ENCODE peak calls at places on chromosomes 12 and 14, in six cellular contexts. One of them, this sample, is unnamed.

GRCh38 chr12:72673853-72674252 is 401.7 kb downstream of the TRHDE start:
- DNase-seq in NCI-H1105: no peak
- DNase-seq in activated T-cell treated with anti-CD3 and anti-CD28 coated beads, Interleukin-2, amount 50 U/mL, for 72 hours: no peak
- DNase-seq in GM04503: no peak
- DNase-seq in activated CD4-positive, alpha-beta T cell treated with anti-CD3 and anti-CD28 coated beads for 36 hours: no peak
- DNase-seq in RWPE1: no peak
- DNase-seq in this sample: no peak

GRCh38 chr14:39376671-39377403 is 55.4 kb downstream of the FBXO33 start:
- DNase-seq in NCI-H1105: no peak
- DNase-seq in activated T-cell treated with anti-CD3 and anti-CD28 coated beads, Interleukin-2, amount 50 U/mL, for 72 hours: no peak
- DNase-seq in GM04503: no peak
- DNase-seq in activated CD4-positive, alpha-beta T cell treated with anti-CD3 and anti-CD28 coated beads for 36 hours: no peak
- DNase-seq in RWPE1: no peak
- DNase-seq in this sample: no peak

GRCh38 chr14:78721756-78722455 is 551.7 kb downstream of the NRXN3 start:
- DNase-seq in NCI-H1105: peak
- DNase-seq in activated T-cell treated with anti-CD3 and anti-CD28 coated beads, Interleukin-2, amount 50 U/mL, for 72 hours: no peak
- DNase-seq in GM04503: no peak
- DNase-seq in activated CD4-positive, alpha-beta T cell treated with anti-CD3 and anti-CD28 coated beads for 36 hours: no peak
- DNase-seq in RWPE1: no peak
- DNase-seq in this sample: no peak

GRCh38 chr12:496736-497135 is 37.0 kb downstream of the B4GALNT3 start:
- DNase-seq in NCI-H1105: no peak
- DNase-seq in activated T-cell treated with anti-CD3 and anti-CD28 coated beads, Interleukin-2, amount 50 U/mL, for 72 hours: no peak
- DNase-seq in GM04503: no peak
- DNase-seq in activated CD4-positive, alpha-beta T cell treated with anti-CD3 and anti-CD28 coated beads for 36 hours: no peak
- DNase-seq in RWPE1: no peak
- DNase-seq in this sample: no peak

GRCh38 chr12:57810450-57810849 is 8.1 kb downstream of the AVIL start:
- DNase-seq in NCI-H1105: no peak
- DNase-seq in activated T-cell treated with anti-CD3 and anti-CD28 coated beads, Interleukin-2, amount 50 U/mL, for 72 hours: no peak
- DNase-seq in GM04503: no peak
- DNase-seq in activated CD4-positive, alpha-beta T cell treated with anti-CD3 and anti-CD28 coated beads for 36 hours: no peak
- DNase-seq in RWPE1: peak
- DNase-seq in this sample: no peak

GRCh38 chr12:121344506-121344905 is 7.7 kb downstream of the ANAPC5 start:
- DNase-seq in NCI-H1105: no peak
- DNase-seq in activated T-cell treated with anti-CD3 and anti-CD28 coated beads, Interleukin-2, amount 50 U/mL, for 72 hours: no peak
- DNase-seq in GM04503: no peak
- DNase-seq in activated CD4-positive, alpha-beta T cell treated with anti-CD3 and anti-CD28 coated beads for 36 hours: no peak
- DNase-seq in RWPE1: no peak
- DNase-seq in this sample: no peak

GRCh38 chr14:90632868-90633267 is 183.4 kb downstream of the TTC7B start:
- DNase-seq in NCI-H1105: no peak
- DNase-seq in activated T-cell treated with anti-CD3 and anti-CD28 coated beads, Interleukin-2, amount 50 U/mL, for 72 hours: no peak
- DNase-seq in GM04503: no peak
- DNase-seq in activated CD4-positive, alpha-beta T cell treated with anti-CD3 and anti-CD28 coated beads for 36 hours: no peak
- DNase-seq in RWPE1: no peak
- DNase-seq in this sample: no peak

GRCh38 chr14:91647817-91648216 is 84.1 kb downstream of the CATSPERB start:
- DNase-seq in NCI-H1105: no peak
- DNase-seq in activated T-cell treated with anti-CD3 and anti-CD28 coated beads, Interleukin-2, amount 50 U/mL, for 72 hours: no peak
- DNase-seq in GM04503: no peak
- DNase-seq in activated CD4-positive, alpha-beta T cell treated with anti-CD3 and anti-CD28 coated beads for 36 hours: no peak
- DNase-seq in RWPE1: no peak
- DNase-seq in this sample: no peak

GRCh38 chr14:33938131-33938949 is 12.5 kb downstream of the EGLN3 start:
- DNase-seq in NCI-H1105: peak
- DNase-seq in activated T-cell treated with anti-CD3 and anti-CD28 coated beads, Interleukin-2, amount 50 U/mL, for 72 hours: no peak
- DNase-seq in GM04503: no peak
- DNase-seq in activated CD4-positive, alpha-beta T cell treated with anti-CD3 and anti-CD28 coated beads for 36 hours: peak
- DNase-seq in RWPE1: no peak
- DNase-seq in this sample: peak

GRCh38 chr12:2586159-2587035 is 208.4 kb upstream of the FKBP4 start:
- DNase-seq in NCI-H1105: peak
- DNase-seq in activated T-cell treated with anti-CD3 and anti-CD28 coated beads, Interleukin-2, amount 50 U/mL, for 72 hours: no peak
- DNase-seq in GM04503: no peak
- DNase-seq in activated CD4-positive, alpha-beta T cell treated with anti-CD3 and anti-CD28 coated beads for 36 hours: no peak
- DNase-seq in RWPE1: no peak
- DNase-seq in this sample: no peak

GRCh38 chr14:63745272-63745671 is 17.4 kb upstream of the SGPP1 start:
- DNase-seq in NCI-H1105: no peak
- DNase-seq in activated T-cell treated with anti-CD3 and anti-CD28 coated beads, Interleukin-2, amount 50 U/mL, for 72 hours: no peak
- DNase-seq in GM04503: no peak
- DNase-seq in activated CD4-positive, alpha-beta T cell treated with anti-CD3 and anti-CD28 coated beads for 36 hours: no peak
- DNase-seq in RWPE1: no peak
- DNase-seq in this sample: no peak

This sample was measured in dorsolateral prefrontal cortex.